ENCODE peak calls at places on chromosome 11, in five cellular contexts. One of them, this sample, is unnamed.

GRCh38 chr11:113875414-113876073 is at the start of gene USP28:
- ATAC-seq in heart left ventricle: peak; percentile 93
- ATAC-seq in upper lobe of left lung: peak; percentile 97
- ATAC-seq in right lobe of liver: peak; percentile 97
- ATAC-seq in gastrocnemius medialis: peak; percentile 75
- ATAC-seq in this sample: peak; percentile 94

GRCh38 chr11:132103006-132103405 is 732.6 kb downstream of the NTM start:
- ATAC-seq in upper lobe of left lung: no peak
- ATAC-seq in heart left ventricle: no peak
- ATAC-seq in gastrocnemius medialis: no peak
- ATAC-seq in right lobe of liver: no peak
- ATAC-seq in this sample: no peak

GRCh38 chr11:112795896-112796686 is 165.1 kb upstream of the NCAM1 start:
- ATAC-seq in right lobe of liver: no peak
- ATAC-seq in upper lobe of left lung: no peak
- ATAC-seq in gastrocnemius medialis: peak; percentile 32
- ATAC-seq in heart left ventricle: peak; percentile 87
- ATAC-seq in this sample: peak; percentile 29

GRCh38 chr11:5620606-5621521 is 3.9 kb upstream of the TRIM34 start:
- ATAC-seq in upper lobe of left lung: peak; percentile 79
- ATAC-seq in gastrocnemius medialis: no peak
- ATAC-seq in heart left ventricle: peak; percentile 68
- ATAC-seq in right lobe of liver: peak; percentile 72
- ATAC-seq in this sample: no peak

GRCh38 chr11:42232655-42233054 is 773.2 kb upstream of the LRRC4C start:
- ATAC-seq in gastrocnemius medialis: no peak
- ATAC-seq in heart left ventricle: no peak
- ATAC-seq in right lobe of liver: no peak
- ATAC-seq in upper lobe of left lung: no peak
- ATAC-seq in this sample: no peak

GRCh38 chr11:68690671-68691401 is 6.5 kb downstream of the GAL start:
- ATAC-seq in upper lobe of left lung: no peak
- ATAC-seq in gastrocnemius medialis: no peak
- ATAC-seq in heart left ventricle: no peak
- ATAC-seq in right lobe of liver: no peak
- ATAC-seq in this sample: no peak

GRCh38 chr11:77503006-77503405 is 29.1 kb upstream of the PAK1 start:
- ATAC-seq in heart left ventricle: no peak
- ATAC-seq in gastrocnemius medialis: no peak
- ATAC-seq in upper lobe of left lung: no peak
- ATAC-seq in right lobe of liver: no peak
- ATAC-seq in this sample: no peak

GRCh38 chr11:69367211-69367964 is 73.4 kb downstream of the MYEOV start:
- ATAC-seq in gastrocnemius medialis: no peak
- ATAC-seq in right lobe of liver: no peak
- ATAC-seq in upper lobe of left lung: peak; percentile 50
- ATAC-seq in heart left ventricle: no peak
- ATAC-seq in this sample: no peak

GRCh38 chr11:76206327-76207081 is at the start of gene WNT11:
- ATAC-seq in gastrocnemius medialis: peak; percentile 2
- ATAC-seq in heart left ventricle: peak; percentile 31
- ATAC-seq in upper lobe of left lung: no peak
- ATAC-seq in right lobe of liver: no peak
- ATAC-seq in this sample: peak; percentile 14

GRCh38 chr11:69049490-69049867 is 747 bp downstream of the TPCN2 start:
- ATAC-seq in heart left ventricle: peak; percentile 2
- ATAC-seq in gastrocnemius medialis: no peak
- ATAC-seq in right lobe of liver: no peak
- ATAC-seq in upper lobe of left lung: peak; percentile 29
- ATAC-seq in this sample: no peak

GRCh38 chr11:46674463-46675287 is 25.7 kb downstream of the ARHGAP1 start:
- ATAC-seq in right lobe of liver: peak; percentile 1
- ATAC-seq in gastrocnemius medialis: peak; percentile 5
- ATAC-seq in heart left ventricle: peak; percentile 43
- ATAC-seq in upper lobe of left lung: no peak
- ATAC-seq in this sample: no peak

GRCh38 chr11:71102251-71102995 is 150.0 kb downstream of the SHANK2 start:
- ATAC-seq in heart left ventricle: no peak
- ATAC-seq in upper lobe of left lung: no peak
- ATAC-seq in right lobe of liver: no peak
- ATAC-seq in gastrocnemius medialis: no peak
- ATAC-seq in this sample: no peak

GRCh38 chr11:12269104-12269441 is 108.3 kb upstream of the PARVA start:
- ATAC-seq in right lobe of liver: peak; percentile 46
- ATAC-seq in gastrocnemius medialis: no peak
- ATAC-seq in upper lobe of left lung: peak; percentile 59
- ATAC-seq in heart left ventricle: peak; percentile 71
- ATAC-seq in this sample: peak; percentile 70

GRCh38 chr11:64077607-64078006 is 41.9 kb downstream of the FLRT1 start:
- ATAC-seq in heart left ventricle: no peak
- ATAC-seq in gastrocnemius medialis: no peak
- ATAC-seq in right lobe of liver: no peak
- ATAC-seq in upper lobe of left lung: no peak
- ATAC-seq in this sample: no peak

GRCh38 chr11:14722507-14722906 is 78.9 kb downstream of the PDE3B start:
- ATAC-seq in gastrocnemius medialis: no peak
- ATAC-seq in right lobe of liver: no peak
- ATAC-seq in upper lobe of left lung: no peak
- ATAC-seq in heart left ventricle: no peak
- ATAC-seq in this sample: no peak

GRCh38 chr11:65436412-65437032 is 13.9 kb downstream of the NEAT1 start:
- ATAC-seq in right lobe of liver: peak; percentile 24
- ATAC-seq in upper lobe of left lung: no peak
- ATAC-seq in heart left ventricle: peak; percentile 8
- ATAC-seq in gastrocnemius medialis: peak; percentile 16
- ATAC-seq in this sample: peak; percentile 1

GRCh38 chr11:20036625-20037335 is 123.5 kb downstream of the DBX1 start:
- ATAC-seq in gastrocnemius medialis: peak; percentile 51
- ATAC-seq in heart left ventricle: no peak
- ATAC-seq in upper lobe of left lung: no peak
- ATAC-seq in right lobe of liver: peak; percentile 5
- ATAC-seq in this sample: no peak
- H3K27ac ChIP-seq in gastrocnemius medialis: no peak overlapping the region
- H3K27ac ChIP-seq in heart left ventricle: no peak overlapping the region
- H3K27ac ChIP-seq in upper lobe of left lung: no peak overlapping the region
- H3K27ac ChIP-seq in right lobe of liver: peak overlapping the region; percentile 71
- H3K27ac ChIP-seq in this sample: no peak overlapping the region

GRCh38 chr11:8291421-8292350 is 28.0 kb upstream of the LMO1 start:
- ATAC-seq in gastrocnemius medialis: no peak
- ATAC-seq in heart left ventricle: no peak
- ATAC-seq in right lobe of liver: no peak
- ATAC-seq in upper lobe of left lung: no peak
- ATAC-seq in this sample: no peak
- H3K27ac ChIP-seq in gastrocnemius medialis: no peak overlapping the region
- H3K27ac ChIP-seq in heart left ventricle: no peak overlapping the region
- H3K27ac ChIP-seq in right lobe of liver: no peak overlapping the region
- H3K27ac ChIP-seq in upper lobe of left lung: no peak overlapping the region
- H3K27ac ChIP-seq in this sample: no peak overlapping the region

GRCh38 chr11:67429722-67430121 is 1.4 kb downstream of the RPS6KB2 start:
- ATAC-seq in upper lobe of left lung: no peak
- ATAC-seq in heart left ventricle: no peak
- ATAC-seq in right lobe of liver: no peak
- ATAC-seq in gastrocnemius medialis: no peak
- ATAC-seq in this sample: no peak
- H3K27ac ChIP-seq in upper lobe of left lung: no peak overlapping the region
- H3K27ac ChIP-seq in heart left ventricle: no peak overlapping the region
- H3K27ac ChIP-seq in right lobe of liver: no peak overlapping the region
- H3K27ac ChIP-seq in gastrocnemius medialis: peak overlapping the region; percentile 96
- H3K27ac ChIP-seq in this sample: no peak overlapping the region

DNA sequence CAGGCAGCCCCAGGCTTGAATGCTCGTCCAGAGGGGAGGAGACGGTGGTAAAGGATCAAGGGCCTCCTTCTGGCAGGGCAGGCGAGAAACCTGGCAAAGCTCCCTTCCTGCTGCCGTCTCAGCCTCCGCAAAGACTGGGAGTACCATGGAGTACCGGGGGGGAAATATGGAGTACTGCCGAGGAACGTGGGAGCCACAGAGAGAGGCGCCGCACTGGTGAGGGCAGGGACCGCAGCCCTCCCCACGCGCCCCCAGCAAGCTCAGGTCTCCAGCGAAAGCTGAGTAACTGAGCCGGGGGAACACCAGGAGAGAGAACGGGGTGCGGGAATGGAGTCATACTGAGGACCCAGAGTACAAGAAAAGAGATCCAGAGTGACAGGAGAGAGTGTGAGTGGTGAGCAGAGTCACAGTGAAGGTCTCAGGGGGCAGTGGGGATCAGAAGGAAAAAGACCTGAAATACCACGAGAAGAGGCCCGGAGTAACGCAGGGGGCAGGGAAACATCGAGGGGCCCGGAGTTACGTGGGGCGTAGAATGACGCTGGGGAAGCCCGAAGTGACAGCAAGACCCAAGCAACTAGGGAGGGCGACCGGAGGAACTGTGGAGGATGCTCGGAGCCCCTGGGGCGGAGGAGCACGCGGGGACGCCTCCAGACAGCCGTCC is 740 bp downstream of the EML3 start:
- ATAC-seq in upper lobe of left lung: peak; percentile 15
- ATAC-seq in gastrocnemius medialis: peak; percentile 5
- ATAC-seq in right lobe of liver: no peak
- ATAC-seq in heart left ventricle: no peak
- ATAC-seq in this sample: peak; percentile 1
- H3K27ac ChIP-seq in upper lobe of left lung: peak overlapping the region; percentile 95
- H3K27ac ChIP-seq in gastrocnemius medialis: peak overlapping the region; percentile 93
- H3K27ac ChIP-seq in right lobe of liver: peak overlapping the region; percentile 94
- H3K27ac ChIP-seq in heart left ventricle: peak overlapping the region; percentile 97
- H3K27ac ChIP-seq in this sample: peak overlapping the region; percentile 96

DNA sequence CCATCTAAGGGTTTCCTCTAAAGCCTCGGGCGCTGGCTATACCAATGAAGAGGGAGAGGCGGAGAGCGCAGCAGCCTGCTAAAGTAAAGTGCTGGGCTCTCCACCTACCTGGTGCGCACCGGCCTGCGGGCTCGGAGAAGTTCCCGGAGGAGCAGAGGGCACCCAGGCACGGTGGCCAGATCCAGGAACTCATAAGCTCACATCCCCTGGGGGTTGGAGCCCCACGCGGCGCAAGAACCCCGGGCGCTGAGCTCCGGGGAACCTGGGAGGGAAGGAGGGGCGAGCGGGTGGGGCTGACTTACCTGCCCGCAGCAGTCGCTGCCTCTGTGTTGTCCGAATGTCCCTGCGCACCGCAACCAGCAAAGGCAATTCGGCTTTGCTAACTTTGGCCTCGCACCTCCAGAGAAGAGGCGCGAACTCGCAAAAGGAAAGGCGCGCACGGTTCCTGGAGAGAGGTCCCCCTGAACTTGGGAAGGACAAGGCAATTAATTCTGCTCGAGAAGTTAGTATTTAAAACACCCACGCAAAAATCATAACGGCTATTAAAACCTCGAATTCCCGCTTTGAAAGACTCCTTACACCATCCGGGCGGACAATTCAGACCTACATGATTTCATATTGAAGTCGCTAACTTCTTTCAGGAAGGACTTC is 127.6 kb upstream of the C11orf58 start:
- ATAC-seq in right lobe of liver: no peak
- ATAC-seq in heart left ventricle: no peak
- ATAC-seq in upper lobe of left lung: no peak
- ATAC-seq in gastrocnemius medialis: no peak
- ATAC-seq in this sample: no peak
- H3K27ac ChIP-seq in right lobe of liver: no peak overlapping the region
- H3K27ac ChIP-seq in heart left ventricle: no peak overlapping the region
- H3K27ac ChIP-seq in upper lobe of left lung: no peak overlapping the region
- H3K27ac ChIP-seq in gastrocnemius medialis: no peak overlapping the region
- H3K27ac ChIP-seq in this sample: no peak overlapping the region

GRCh38 chr11:27158763-27159679 is 118.4 kb downstream of the BBOX1 start:
- ATAC-seq in gastrocnemius medialis: peak; percentile 94
- ATAC-seq in heart left ventricle: peak; percentile 85
- ATAC-seq in upper lobe of left lung: peak; percentile 65
- ATAC-seq in right lobe of liver: peak; percentile 94
- ATAC-seq in this sample: peak; percentile 82

GRCh38 chr11:27166130-27166529 is 125.5 kb downstream of the BBOX1 start:
- ATAC-seq in gastrocnemius medialis: no peak
- ATAC-seq in heart left ventricle: no peak
- ATAC-seq in right lobe of liver: no peak
- ATAC-seq in upper lobe of left lung: no peak
- ATAC-seq in this sample: no peak

GRCh38 chr11:27161071-27161470 is 120.5 kb downstream of the BBOX1 start:
- ATAC-seq in upper lobe of left lung: no peak
- ATAC-seq in right lobe of liver: no peak
- ATAC-seq in heart left ventricle: no peak
- ATAC-seq in gastrocnemius medialis: no peak
- ATAC-seq in this sample: no peak

GRCh38 chr11:27162237-27162636 is 121.6 kb downstream of the BBOX1 start:
- ATAC-seq in gastrocnemius medialis: no peak
- ATAC-seq in right lobe of liver: no peak
- ATAC-seq in heart left ventricle: no peak
- ATAC-seq in upper lobe of left lung: no peak
- ATAC-seq in this sample: no peak
- H3K27ac ChIP-seq in gastrocnemius medialis: no peak overlapping the region
- H3K27ac ChIP-seq in right lobe of liver: no peak overlapping the region
- H3K27ac ChIP-seq in heart left ventricle: no peak overlapping the region
- H3K27ac ChIP-seq in upper lobe of left lung: no peak overlapping the region
- H3K27ac ChIP-seq in this sample: no peak overlapping the region

GRCh38 chr11:111733655-111734088 is 32.5 kb downstream of the PPP2R1B start:
- ATAC-seq in gastrocnemius medialis: peak; percentile 5
- ATAC-seq in right lobe of liver: no peak
- ATAC-seq in heart left ventricle: peak; percentile 29
- ATAC-seq in upper lobe of left lung: no peak
- ATAC-seq in this sample: no peak
- H3K27ac ChIP-seq in gastrocnemius medialis: peak overlapping the region; percentile 94
- H3K27ac ChIP-seq in right lobe of liver: peak overlapping the region; percentile 93
- H3K27ac ChIP-seq in heart left ventricle: peak overlapping the region; percentile 87
- H3K27ac ChIP-seq in upper lobe of left lung: peak overlapping the region; percentile 91
- H3K27ac ChIP-seq in this sample: peak overlapping the region; percentile 94

GRCh38 chr11:85115798-85116197 is 511.3 kb downstream of the DLG2 start:
- ATAC-seq in right lobe of liver: no peak
- ATAC-seq in upper lobe of left lung: no peak
- ATAC-seq in gastrocnemius medialis: no peak
- ATAC-seq in heart left ventricle: no peak
- ATAC-seq in this sample: no peak

GRCh38 chr11:85109141-85109540 is 518.0 kb downstream of the DLG2 start:
- ATAC-seq in gastrocnemius medialis: no peak
- ATAC-seq in heart left ventricle: no peak
- ATAC-seq in upper lobe of left lung: no peak
- ATAC-seq in right lobe of liver: no peak
- ATAC-seq in this sample: no peak

GRCh38 chr11:85118151-85118550 is 509.0 kb downstream of the DLG2 start:
- ATAC-seq in right lobe of liver: no peak
- ATAC-seq in heart left ventricle: no peak
- ATAC-seq in gastrocnemius medialis: no peak
- ATAC-seq in upper lobe of left lung: no peak
- ATAC-seq in this sample: no peak

GRCh38 chr11:85114786-85115185 is 512.4 kb downstream of the DLG2 start:
- ATAC-seq in heart left ventricle: no peak
- ATAC-seq in gastrocnemius medialis: no peak
- ATAC-seq in upper lobe of left lung: no peak
- ATAC-seq in right lobe of liver: no peak
- ATAC-seq in this sample: no peak
- H3K27ac ChIP-seq in heart left ventricle: no peak overlapping the region
- H3K27ac ChIP-seq in gastrocnemius medialis: no peak overlapping the region
- H3K27ac ChIP-seq in upper lobe of left lung: no peak overlapping the region
- H3K27ac ChIP-seq in right lobe of liver: no peak overlapping the region
- H3K27ac ChIP-seq in this sample: no peak overlapping the region

DNA sequence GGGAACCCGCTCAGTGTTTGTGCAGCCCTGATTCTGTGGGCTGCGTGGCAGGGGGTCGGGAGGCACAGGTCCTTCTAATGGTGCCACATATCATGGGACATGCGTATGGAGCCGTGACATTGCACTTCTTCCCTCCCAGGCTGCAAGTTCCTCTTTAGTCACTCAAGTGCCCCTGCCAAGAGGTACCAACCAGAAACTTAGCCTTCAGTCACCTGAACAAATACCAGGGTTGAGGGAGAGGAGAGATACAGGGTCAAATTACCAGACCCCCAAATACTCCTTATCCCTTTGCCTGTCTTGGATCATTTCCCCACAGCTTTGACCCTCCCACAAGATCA is 209.1 kb downstream of the BUD13 start:
- ATAC-seq in upper lobe of left lung: no peak
- ATAC-seq in right lobe of liver: no peak
- ATAC-seq in heart left ventricle: no peak
- ATAC-seq in gastrocnemius medialis: peak; percentile 77
- ATAC-seq in this sample: no peak
- H3K27ac ChIP-seq in upper lobe of left lung: no peak overlapping the region
- H3K27ac ChIP-seq in right lobe of liver: no peak overlapping the region
- H3K27ac ChIP-seq in heart left ventricle: no peak overlapping the region
- H3K27ac ChIP-seq in gastrocnemius medialis: peak overlapping the region; percentile 49
- H3K27ac ChIP-seq in this sample: no peak overlapping the region

This sample was measured in gastroesophageal sphincter.